ENCODE peak calls at places on chromosomes 13 and 19, in eight cellular contexts. Z is astrocyte of the cerebellum; H is transverse colon; A is effector CD4-positive, alpha-beta T cell; B is A172; Y is tibial nerve; Q is H9; C is heart left ventricle. O is an unnamed sample.

GRCh38 chr19:31439270-31439573 is 90.0 kb upstream of the TSHZ3 start:
- DNase-seq in A (no peak), Z (no peak), Y (no peak), H (no peak), B (no peak), Q (no peak), C (no peak), O (no peak)

GRCh38 chr13:45500492-45501174 is 35.9 kb downstream of the COG3 start:
- DNase-seq in C (no peak), Q (no peak), H (no peak), Z (peak; percentile 91), Y (no peak), B (peak; percentile 84), A (no peak), O (no peak)

GRCh38 chr19:2820112-2820702 is 539 bp downstream of the ZNF554 start:
- DNase-seq in Y (no peak), A (no peak), B (no peak), H (peak; percentile 27), Z (no peak), C (no peak), Q (peak; percentile 48), O (peak; percentile 40)

GRCh38 chr19:28632357-28633076 is 580.4 kb downstream of the UQCRFS1 start:
- DNase-seq in Z (no peak), Y (no peak), C (no peak), B (no peak), Q (no peak), A (no peak), H (no peak), O (no peak)

GRCh38 chr13:51258612-51259358 is 36.6 kb downstream of the FAM124A start:
- DNase-seq in A (no peak), Q (no peak), H (no peak), Y (no peak), Z (no peak), B (no peak), C (no peak), O (no peak)

GRCh38 chr19:38805180-38805579 is 7.6 kb downstream of the LGALS4 start:
- DNase-seq in Y (no peak), C (no peak), B (no peak), A (no peak), H (no peak), Q (no peak), Z (no peak), O (no peak)

GRCh38 chr19:3458595-3459284 is 21.6 kb downstream of the SMIM24 start:
- DNase-seq in C (peak; percentile 54), Z (peak; percentile 42), A (no peak), B (peak; percentile 43), H (no peak), Y (peak; percentile 34), Q (peak; percentile 71), O (no peak)

GRCh38 chr13:42525035-42525504 is 48.9 kb upstream of the TNFSF11 start:
- DNase-seq in B (peak; percentile 54), Q (no peak), H (no peak), Z (peak; percentile 47), Y (no peak), C (no peak), A (no peak), O (no peak)

GRCh38 chr19:3518231-3518630 is 12.1 kb downstream of the FZR1 start:
- DNase-seq in H (no peak), Q (peak; percentile 68), Y (no peak), Z (no peak), B (no peak), C (no peak), A (no peak), O (no peak)

GRCh38 chr19:55593096-55593772 is 6.1 kb downstream of the FIZ1 start:
- DNase-seq in Z (no peak), B (no peak), C (no peak), Q (peak; percentile 55), A (no peak), H (no peak), Y (no peak), O (no peak)

GRCh38 chr19:44814132-44814470 is 5.2 kb downstream of the BCAM start:
- DNase-seq in Y (no peak), C (no peak), B (no peak), H (no peak), Z (no peak), A (no peak), Q (no peak), O (no peak)

GRCh38 chr13:113935081-113935511 is 38.8 kb downstream of the C13orf46 start:
- DNase-seq in Q (peak; percentile 53), C (peak; percentile 62), Y (no peak), H (no peak), A (no peak), Z (no peak), B (no peak), O (no peak)

GRCh38 chr19:19064811-19065745 is 1.3 kb downstream of the SLC25A42 start:
- DNase-seq in Q (no peak), Z (no peak), B (no peak), A (no peak), C (peak; percentile 64), Y (no peak), H (peak; percentile 36), O (no peak)

GRCh38 chr19:53424968-53425597 is 6.7 kb upstream of the ZNF761 start:
- DNase-seq in A (peak; percentile 60), B (peak; percentile 46), Y (peak; percentile 71), Z (peak; percentile 13), H (peak; percentile 71), Q (peak; percentile 87), C (peak; percentile 76), O (peak; percentile 59)

GRCh38 chr13:19586904-19587634 is 25.7 kb upstream of the TPTE2 start:
- DNase-seq in B (no peak), A (peak; percentile 57), Y (no peak), C (peak; percentile 70), Z (no peak), H (peak; percentile 55), Q (no peak), O (no peak)

GRCh38 chr19:34067861-34068271 is 104.4 kb upstream of the LSM14A start:
- DNase-seq in A (no peak), B (peak; percentile 34), H (no peak), Y (no peak), C (no peak), Z (no peak), Q (no peak), O (peak; percentile 80)

GRCh38 chr19:49142866-49143335 is 12.3 kb downstream of the HRC start:
- DNase-seq in C (peak; percentile 93), Q (peak; percentile 98), H (peak; percentile 91), A (peak; percentile 33), Z (peak; percentile 75), Y (peak; percentile 70), B (peak; percentile 84), O (peak; percentile 88)

GRCh38 chr19:41456342-41456918 is 13.5 kb downstream of the ERICH4 start:
- DNase-seq in B (peak; percentile 29), Y (peak; percentile 18), Q (no peak), C (no peak), Z (no peak), A (no peak), H (no peak), O (no peak)

GRCh38 chr19:42344336-42344893 is 19.0 kb downstream of the MEGF8 start:
- DNase-seq in Q (no peak), Y (no peak), Z (no peak), B (no peak), C (peak; percentile 48), H (no peak), A (no peak), O (no peak)

GRCh38 chr13:40398060-40398459 is 268.4 kb downstream of the FOXO1 start:
- DNase-seq in Q (no peak), B (no peak), A (no peak), C (no peak), H (no peak), Z (no peak), Y (no peak), O (no peak)

GRCh38 chr13:95154441-95154886 is 146.8 kb downstream of the ABCC4 start:
- DNase-seq in Y (no peak), A (no peak), C (no peak), H (no peak), Z (no peak), Q (no peak), B (no peak), O (no peak)

GRCh38 chr13:49667773-49668172 is 23.5 kb downstream of the EBPL start:
- DNase-seq in H (no peak), Q (no peak), A (no peak), C (no peak), Y (no peak), Z (no peak), B (peak; percentile 65), O (peak; percentile 68)

GRCh38 chr19:47353307-47353712 is 4.2 kb downstream of the DHX34 start:
- DNase-seq in Q (no peak), Z (no peak), Y (no peak), B (no peak), A (no peak), H (peak; percentile 74), C (no peak), O (no peak)

GRCh38 chr19:55519461-55520311 is 17.2 kb downstream of the SBK2 start:
- DNase-seq in H (no peak), Q (no peak), B (peak; percentile 97), Z (no peak), A (no peak), C (no peak), Y (no peak), O (peak; percentile 97)

GRCh38 chr13:21463424-21463823 is 4.3 kb upstream of the ZDHHC20 start:
- DNase-seq in A (no peak), Q (no peak), C (no peak), Y (no peak), Z (no peak), B (no peak), H (no peak), O (no peak)

GRCh38 chr19:3931041-3931440 is 1.8 kb upstream of the NMRK2 start:
- DNase-seq in B (no peak), A (no peak), Q (no peak), Y (no peak), C (peak; percentile 83), H (peak; percentile 14), Z (no peak), O (no peak)

GRCh38 chr19:38266981-38267597 is 2.7 kb downstream of the SPINT2 start:
- DNase-seq in Q (no peak), B (peak; percentile 81), A (no peak), C (no peak), H (peak; percentile 61), Y (no peak), Z (no peak), O (peak; percentile 63)

GRCh38 chr19:54418030-54418929 is 3.0 kb downstream of the TTYH1 start:
- DNase-seq in A (no peak), B (peak; percentile 19), Y (no peak), Z (no peak), C (no peak), Q (no peak), H (no peak), O (no peak)

GRCh38 chr13:114108141-114108761 is 24.2 kb downstream of the RASA3 start:
- DNase-seq in B (no peak), Y (no peak), Q (no peak), C (peak; percentile 29), Z (no peak), A (no peak), H (peak; percentile 5), O (no peak)

GRCh38 chr13:99984463-99985242 is 3.1 kb downstream of the ZIC2 start:
- DNase-seq in H (no peak), B (no peak), Z (no peak), A (no peak), C (no peak), Q (peak; percentile 67), Y (no peak), O (no peak)

GRCh38 chr19:50820086-50820485 is 3.5 kb downstream of the KLK1 start:
- DNase-seq in Y (no peak), A (no peak), H (peak; percentile 43), Z (no peak), B (no peak), C (no peak), Q (no peak), O (no peak)

GRCh38 chr19:32464279-32464678 is 58.7 kb downstream of the DPY19L3 start:
- DNase-seq in Q (no peak), A (no peak), C (no peak), H (no peak), B (peak; percentile 17), Y (no peak), Z (no peak), O (no peak)

GRCh38 chr19:5048727-5049553 is 80.0 kb downstream of the KDM4B start:
- DNase-seq in A (no peak), Y (no peak), C (no peak), Q (no peak), H (peak; percentile 55), Z (peak; percentile 41), B (peak; percentile 89), O (peak; percentile 96)

GRCh38 chr19:3304871-3305423 is 61.4 kb upstream of the NFIC start:
- DNase-seq in H (peak; percentile 78), Y (peak; percentile 63), Q (peak; percentile 76), B (peak; percentile 59), A (peak; percentile 75), Z (peak; percentile 38), C (peak; percentile 81), O (no peak)

O was measured in H54.